ENCODE peak calls at places on chromosomes 5 and 9, in nine cellular contexts. D is iPS-NIHi11; M is head of caudate nucleus; S is activated CD4-positive, CD25-positive, alpha-beta regulatory T cell treated with anti-CD3 and anti-CD28 coated beads, Interleukin-2, amount 50 U/mL, for 16 hours; V is AML-193; H is hepatocyte; T is left cardiac atrium; A is stimulated activated CD4-positive, alpha-beta T cell treated with anti-CD3 and anti-CD28 coated beads, Interleukin-2, amount 100 ng/mL, for 48 hours; O is natural killer cell. E is an unnamed sample.
A peak's percentile ranks its signal among the peaks of the same experiment; 100 is the strongest.

GRCh38 chr9:22102347-22103053 is 93.4 kb upstream of the CDKN2B start:
- DNase-seq in D (no peak), M (no peak), S (no peak), V (no peak), H (no peak), T (no peak), A (no peak), O (no peak), E (no peak)

GRCh38 chr9:107952773-107953172 is 463.2 kb upstream of the KLF4 start:
- DNase-seq in D (peak; percentile 11), M (no peak), S (no peak), V (no peak), H (no peak), T (no peak), A (no peak), O (no peak), E (no peak)

GRCh38 chr5:174311121-174311520 is 265.6 kb downstream of the NSG2 start:
- DNase-seq in D (no peak), M (peak; percentile 65), S (no peak), V (no peak), H (no peak), T (no peak), A (no peak), O (no peak), E (no peak)

GRCh38 chr5:31531543-31531887 is 378 bp downstream of the DROSHA start:
- DNase-seq in D (no peak), M (peak; percentile 40), S (no peak), V (no peak), H (peak; percentile 64), T (no peak), A (no peak), O (no peak), E (no peak)

GRCh38 chr9:128203842-128204551 is 818 bp downstream of the DNM1 start:
- DNase-seq in D (peak; percentile 80), M (peak; percentile 54), S (no peak), V (peak; percentile 37), H (peak; percentile 56), T (peak; percentile 41), A (no peak), O (no peak), E (no peak)

GRCh38 chr9:135932656-135933055 is 25.3 kb upstream of the CAMSAP1 start:
- DNase-seq in D (no peak), M (no peak), S (no peak), V (no peak), H (no peak), T (no peak), A (no peak), O (no peak), E (no peak)

GRCh38 chr5:137735531-137736284 is at the start of gene KLHL3:
- DNase-seq in D (peak; percentile 81), M (peak; percentile 86), S (no peak), V (no peak), H (peak; percentile 70), T (peak; percentile 29), A (no peak), O (peak; percentile 18), E (no peak)

GRCh38 chr9:97398999-97399758 is 12.7 kb upstream of the TDRD7 start:
- DNase-seq in D (peak; percentile 93), M (peak; percentile 58), S (peak; percentile 31), V (peak; percentile 36), H (peak; percentile 89), T (peak; percentile 71), A (peak; percentile 70), O (peak; percentile 70), E (peak; percentile 52)

GRCh38 chr5:177317959-177318377 is 6.3 kb upstream of the MXD3 start:
- DNase-seq in D (peak; percentile 69), M (peak; percentile 84), S (peak; percentile 52), V (peak; percentile 67), H (peak; percentile 86), T (peak; percentile 74), A (peak; percentile 73), O (peak; percentile 71), E (peak; percentile 64)

GRCh38 chr9:117763314-117763713 is 59.1 kb downstream of the TLR4 start:
- DNase-seq in D (no peak), M (peak; percentile 82), S (no peak), V (no peak), H (no peak), T (no peak), A (no peak), O (no peak), E (no peak)

GRCh38 chr9:2234371-2234893 is 219.3 kb downstream of the SMARCA2 start:
- DNase-seq in D (no peak), M (no peak), S (no peak), V (no peak), H (no peak), T (no peak), A (no peak), O (no peak), E (no peak)

GRCh38 chr5:82459626-82460025 is 181.5 kb upstream of the RPS23 start:
- DNase-seq in D (no peak), M (no peak), S (no peak), V (no peak), H (no peak), T (no peak), A (no peak), O (no peak), E (no peak)

GRCh38 chr9:75612205-75612604 is 278.3 kb upstream of the PCSK5 start:
- DNase-seq in D (no peak), M (no peak), S (no peak), V (no peak), H (no peak), T (no peak), A (no peak), O (no peak), E (no peak)

GRCh38 chr9:80157561-80157983 is 585.8 kb downstream of the TLE4 start:
- DNase-seq in D (no peak), M (no peak), S (no peak), V (no peak), H (no peak), T (no peak), A (no peak), O (no peak), E (no peak)

GRCh38 chr5:125338804-125339203 is 592.4 kb upstream of the ZNF608 start:
- DNase-seq in D (no peak), M (no peak), S (no peak), V (no peak), H (no peak), T (no peak), A (no peak), O (no peak), E (no peak)

GRCh38 chr5:155004138-155004744 is 9.3 kb upstream of the KIF4B start:
- DNase-seq in D (no peak), M (no peak), S (no peak), V (peak; percentile 10), H (peak; percentile 34), T (peak; percentile 20), A (peak; percentile 9), O (no peak), E (no peak)

GRCh38 chr5:168039485-168040005 is 251.9 kb upstream of the WWC1 start:
- DNase-seq in D (no peak), M (no peak), S (no peak), V (no peak), H (no peak), T (no peak), A (no peak), O (no peak), E (no peak)

GRCh38 chr5:80184235-80185023 is 71.4 kb downstream of the SERINC5 start:
- DNase-seq in D (peak; percentile 55), M (no peak), S (no peak), V (no peak), H (peak; percentile 35), T (no peak), A (no peak), O (no peak), E (no peak)

GRCh38 chr5:107269678-107270077 is 401.1 kb downstream of the EFNA5 start:
- DNase-seq in D (no peak), M (no peak), S (no peak), V (no peak), H (no peak), T (no peak), A (no peak), O (no peak), E (no peak)

GRCh38 chr5:81572201-81572600 is 178.3 kb upstream of the ACOT12 start:
- DNase-seq in D (no peak), M (no peak), S (no peak), V (no peak), H (no peak), T (no peak), A (no peak), O (no peak), E (no peak)

GRCh38 chr9:91034976-91035824 is 233.6 kb downstream of the SYK start:
- DNase-seq in D (no peak), M (no peak), S (no peak), V (no peak), H (no peak), T (no peak), A (no peak), O (no peak), E (no peak)

GRCh38 chr5:135353952-135354721 is 44.9 kb downstream of the MACROH2A1 start:
- DNase-seq in D (no peak), M (peak; percentile 48), S (no peak), V (no peak), H (no peak), T (no peak), A (no peak), O (no peak), E (no peak)

GRCh38 chr5:55154893-55155292 is 5.1 kb upstream of the GPX8 start:
- DNase-seq in D (no peak), M (no peak), S (no peak), V (no peak), H (no peak), T (no peak), A (no peak), O (no peak), E (no peak)

GRCh38 chr9:117720066-117720465 is 15.9 kb downstream of the TLR4 start:
- DNase-seq in D (no peak), M (no peak), S (no peak), V (no peak), H (no peak), T (no peak), A (no peak), O (no peak), E (no peak)

GRCh38 chr5:112186401-112186990 is 232.6 kb downstream of the EPB41L4A start:
- DNase-seq in D (no peak), M (no peak), S (no peak), V (peak; percentile 42), H (peak; percentile 68), T (no peak), A (no peak), O (no peak), E (no peak)

GRCh38 chr9:129933709-129934586 is 98.7 kb downstream of the USP20 start:
- DNase-seq in D (no peak), M (no peak), S (no peak), V (no peak), H (no peak), T (no peak), A (no peak), O (no peak), E (no peak)

GRCh38 chr9:70438341-70438924 is 24.0 kb upstream of the KLF9 start:
- DNase-seq in D (no peak), M (peak; percentile 68), S (no peak), V (peak; percentile 12), H (peak; percentile 79), T (peak; percentile 83), A (no peak), O (no peak), E (no peak)

GRCh38 chr9:122474561-122474960 is 3.2 kb downstream of the OR1J1 start:
- DNase-seq in D (no peak), M (no peak), S (no peak), V (no peak), H (no peak), T (no peak), A (no peak), O (no peak), E (no peak)

GRCh38 chr5:179878222-179879002 is 19.8 kb upstream of the MRNIP start:
- DNase-seq in D (no peak), M (no peak), S (no peak), V (no peak), H (no peak), T (no peak), A (no peak), O (no peak), E (no peak)

GRCh38 chr5:71452876-71453275 is 2.6 kb upstream of the BDP1 start:
- DNase-seq in D (no peak), M (no peak), S (no peak), V (no peak), H (no peak), T (no peak), A (no peak), O (no peak), E (no peak)

GRCh38 chr9:6049798-6050197 is 34.4 kb upstream of the RANBP6 start:
- DNase-seq in D (peak; percentile 30), M (no peak), S (no peak), V (peak; percentile 86), H (no peak), T (no peak), A (no peak), O (no peak), E (no peak)

E was measured in omental fat pad.